ENCODE peak calls at places on chromosome 20, in seven cellular contexts. One of them, this sample, is unnamed.

GRCh38 chr20:15185913-15186312 is 848.5 kb upstream of the FLRT3 start:
- DNase-seq in A549: no peak
- DNase-seq in activated naive CD4-positive, alpha-beta T cell: no peak
- DNase-seq in stimulated activated CD8-positive, alpha-beta memory T cell treated with anti-CD3 and anti-CD28 coated beads, Interleukin-4, amount 100 ng/mL, for 1 hour: no peak
- DNase-seq in posterior cingulate gyrus: no peak
- DNase-seq in CD4-positive, alpha-beta T cell: no peak
- DNase-seq in activated CD8-positive, alpha-beta memory T cell treated with anti-CD3 and anti-CD28 coated beads, Interleukin-2, amount 10 ng/mL, durations not matched to agents 7 days and 5 days: no peak
- DNase-seq in this sample: no peak

GRCh38 chr20:64106435-64106961 is 867 bp downstream of the NPBWR2 start:
- DNase-seq in activated CD8-positive, alpha-beta memory T cell treated with anti-CD3 and anti-CD28 coated beads, Interleukin-2, amount 10 ng/mL, durations not matched to agents 7 days and 5 days: peak
- DNase-seq in CD4-positive, alpha-beta T cell: no peak
- DNase-seq in posterior cingulate gyrus: peak
- DNase-seq in stimulated activated CD8-positive, alpha-beta memory T cell treated with anti-CD3 and anti-CD28 coated beads, Interleukin-4, amount 100 ng/mL, for 1 hour: no peak
- DNase-seq in activated naive CD4-positive, alpha-beta T cell: no peak
- DNase-seq in A549: no peak
- DNase-seq in this sample: peak

GRCh38 chr20:47740225-47741184 is 44.8 kb downstream of the SULF2 start:
- DNase-seq in stimulated activated CD8-positive, alpha-beta memory T cell treated with anti-CD3 and anti-CD28 coated beads, Interleukin-4, amount 100 ng/mL, for 1 hour: no peak
- DNase-seq in A549: peak
- DNase-seq in activated CD8-positive, alpha-beta memory T cell treated with anti-CD3 and anti-CD28 coated beads, Interleukin-2, amount 10 ng/mL, durations not matched to agents 7 days and 5 days: no peak
- DNase-seq in activated naive CD4-positive, alpha-beta T cell: no peak
- DNase-seq in CD4-positive, alpha-beta T cell: no peak
- DNase-seq in posterior cingulate gyrus: no peak
- DNase-seq in this sample: no peak

GRCh38 chr20:48728042-48728837 is 99.6 kb downstream of the PREX1 start:
- DNase-seq in A549: no peak
- DNase-seq in activated CD8-positive, alpha-beta memory T cell treated with anti-CD3 and anti-CD28 coated beads, Interleukin-2, amount 10 ng/mL, durations not matched to agents 7 days and 5 days: no peak
- DNase-seq in CD4-positive, alpha-beta T cell: no peak
- DNase-seq in posterior cingulate gyrus: peak
- DNase-seq in activated naive CD4-positive, alpha-beta T cell: no peak
- DNase-seq in stimulated activated CD8-positive, alpha-beta memory T cell treated with anti-CD3 and anti-CD28 coated beads, Interleukin-4, amount 100 ng/mL, for 1 hour: no peak
- DNase-seq in this sample: peak

GRCh38 chr20:23627501-23627900 is 10.3 kb downstream of the CST3 start:
- DNase-seq in activated naive CD4-positive, alpha-beta T cell: no peak
- DNase-seq in CD4-positive, alpha-beta T cell: no peak
- DNase-seq in A549: no peak
- DNase-seq in posterior cingulate gyrus: no peak
- DNase-seq in activated CD8-positive, alpha-beta memory T cell treated with anti-CD3 and anti-CD28 coated beads, Interleukin-2, amount 10 ng/mL, durations not matched to agents 7 days and 5 days: no peak
- DNase-seq in stimulated activated CD8-positive, alpha-beta memory T cell treated with anti-CD3 and anti-CD28 coated beads, Interleukin-4, amount 100 ng/mL, for 1 hour: no peak
- DNase-seq in this sample: no peak

GRCh38 chr20:63580796-63581461 is 6.9 kb upstream of the HELZ2 start:
- DNase-seq in posterior cingulate gyrus: peak
- DNase-seq in activated naive CD4-positive, alpha-beta T cell: peak
- DNase-seq in activated CD8-positive, alpha-beta memory T cell treated with anti-CD3 and anti-CD28 coated beads, Interleukin-2, amount 10 ng/mL, durations not matched to agents 7 days and 5 days: peak
- DNase-seq in stimulated activated CD8-positive, alpha-beta memory T cell treated with anti-CD3 and anti-CD28 coated beads, Interleukin-4, amount 100 ng/mL, for 1 hour: peak
- DNase-seq in A549: peak
- DNase-seq in CD4-positive, alpha-beta T cell: peak
- DNase-seq in this sample: peak

GRCh38 chr20:1127840-1128239 is 9.4 kb downstream of the PSMF1 start:
- DNase-seq in activated naive CD4-positive, alpha-beta T cell: no peak
- DNase-seq in posterior cingulate gyrus: no peak
- DNase-seq in CD4-positive, alpha-beta T cell: no peak
- DNase-seq in activated CD8-positive, alpha-beta memory T cell treated with anti-CD3 and anti-CD28 coated beads, Interleukin-2, amount 10 ng/mL, durations not matched to agents 7 days and 5 days: no peak
- DNase-seq in A549: no peak
- DNase-seq in stimulated activated CD8-positive, alpha-beta memory T cell treated with anti-CD3 and anti-CD28 coated beads, Interleukin-4, amount 100 ng/mL, for 1 hour: no peak
- DNase-seq in this sample: no peak

GRCh38 chr20:3115190-3116107 is 30.9 kb upstream of the AVP start:
- DNase-seq in CD4-positive, alpha-beta T cell: no peak
- DNase-seq in activated CD8-positive, alpha-beta memory T cell treated with anti-CD3 and anti-CD28 coated beads, Interleukin-2, amount 10 ng/mL, durations not matched to agents 7 days and 5 days: no peak
- DNase-seq in A549: peak
- DNase-seq in activated naive CD4-positive, alpha-beta T cell: no peak
- DNase-seq in stimulated activated CD8-positive, alpha-beta memory T cell treated with anti-CD3 and anti-CD28 coated beads, Interleukin-4, amount 100 ng/mL, for 1 hour: no peak
- DNase-seq in posterior cingulate gyrus: peak
- DNase-seq in this sample: no peak

GRCh38 chr20:15196580-15197255 is 859.3 kb upstream of the FLRT3 start:
- DNase-seq in stimulated activated CD8-positive, alpha-beta memory T cell treated with anti-CD3 and anti-CD28 coated beads, Interleukin-4, amount 100 ng/mL, for 1 hour: no peak
- DNase-seq in CD4-positive, alpha-beta T cell: no peak
- DNase-seq in activated CD8-positive, alpha-beta memory T cell treated with anti-CD3 and anti-CD28 coated beads, Interleukin-2, amount 10 ng/mL, durations not matched to agents 7 days and 5 days: no peak
- DNase-seq in A549: no peak
- DNase-seq in activated naive CD4-positive, alpha-beta T cell: no peak
- DNase-seq in posterior cingulate gyrus: no peak
- DNase-seq in this sample: no peak

GRCh38 chr20:23363257-23363649 is 1.3 kb downstream of the GZF1 start:
- DNase-seq in stimulated activated CD8-positive, alpha-beta memory T cell treated with anti-CD3 and anti-CD28 coated beads, Interleukin-4, amount 100 ng/mL, for 1 hour: no peak
- DNase-seq in activated CD8-positive, alpha-beta memory T cell treated with anti-CD3 and anti-CD28 coated beads, Interleukin-2, amount 10 ng/mL, durations not matched to agents 7 days and 5 days: no peak
- DNase-seq in posterior cingulate gyrus: no peak
- DNase-seq in CD4-positive, alpha-beta T cell: no peak
- DNase-seq in activated naive CD4-positive, alpha-beta T cell: no peak
- DNase-seq in A549: no peak
- DNase-seq in this sample: no peak